ENCODE peak calls at places on chromosomes 4 and X, in four cellular contexts. One of them, this sample, is unnamed.

GRCh38 chr4:108772402-108772801 is 9.5 kb upstream of the ETNPPL start:
- DNase-seq in upper lobe of left lung: no peak
- DNase-seq in pancreas: no peak
- DNase-seq in heart left ventricle: no peak
- DNase-seq in this sample: no peak

GRCh38 chrX:88982183-88982582 is 235.2 kb downstream of the CPXCR1 start:
- DNase-seq in upper lobe of left lung: no peak
- DNase-seq in pancreas: no peak
- DNase-seq in heart left ventricle: no peak
- DNase-seq in this sample: no peak

GRCh38 chr4:84583871-84584373 is 995 bp downstream of the CDS1 start:
- DNase-seq in upper lobe of left lung: no peak
- DNase-seq in pancreas: no peak
- DNase-seq in heart left ventricle: no peak
- DNase-seq in this sample: no peak

GRCh38 chr4:132299866-132300265 is 849.2 kb upstream of the PCDH10 start:
- DNase-seq in upper lobe of left lung: no peak
- DNase-seq in pancreas: no peak
- DNase-seq in heart left ventricle: no peak
- DNase-seq in this sample: no peak

GRCh38 chr4:89684536-89684935 is 152.4 kb downstream of the SNCA start:
- DNase-seq in upper lobe of left lung: no peak
- DNase-seq in pancreas: no peak
- DNase-seq in heart left ventricle: no peak
- DNase-seq in this sample: no peak

GRCh38 chr4:80215449-80216052 is 18.2 kb downstream of the PRDM8 start:
- DNase-seq in upper lobe of left lung: no peak
- DNase-seq in pancreas: no peak
- DNase-seq in heart left ventricle: no peak
- DNase-seq in this sample: no peak

GRCh38 chr4:121217385-121217784 is 53.3 kb upstream of the TNIP3 start:
- DNase-seq in upper lobe of left lung: no peak
- DNase-seq in pancreas: no peak
- DNase-seq in heart left ventricle: no peak
- DNase-seq in this sample: no peak

GRCh38 chrX:115560211-115560977 is 580 bp upstream of the PLS3 start:
- DNase-seq in upper lobe of left lung: peak; percentile 60
- DNase-seq in pancreas: no peak
- DNase-seq in heart left ventricle: no peak
- DNase-seq in this sample: no peak

GRCh38 chrX:85996555-85996954 is 50.8 kb downstream of the CHM start:
- DNase-seq in upper lobe of left lung: no peak
- DNase-seq in pancreas: no peak
- DNase-seq in heart left ventricle: no peak
- DNase-seq in this sample: no peak

GRCh38 chrX:85994228-85994627 is 53.1 kb downstream of the CHM start:
- DNase-seq in upper lobe of left lung: no peak
- DNase-seq in pancreas: no peak
- DNase-seq in heart left ventricle: no peak
- DNase-seq in this sample: no peak

GRCh38 chrX:85993539-85994197 is 53.7 kb downstream of the CHM start:
- DNase-seq in upper lobe of left lung: no peak
- DNase-seq in pancreas: no peak
- DNase-seq in heart left ventricle: no peak
- DNase-seq in this sample: no peak

GRCh38 chrX:85994787-85995186 is 52.6 kb downstream of the CHM start:
- DNase-seq in upper lobe of left lung: no peak
- DNase-seq in pancreas: no peak
- DNase-seq in heart left ventricle: no peak
- DNase-seq in this sample: no peak

DNA sequence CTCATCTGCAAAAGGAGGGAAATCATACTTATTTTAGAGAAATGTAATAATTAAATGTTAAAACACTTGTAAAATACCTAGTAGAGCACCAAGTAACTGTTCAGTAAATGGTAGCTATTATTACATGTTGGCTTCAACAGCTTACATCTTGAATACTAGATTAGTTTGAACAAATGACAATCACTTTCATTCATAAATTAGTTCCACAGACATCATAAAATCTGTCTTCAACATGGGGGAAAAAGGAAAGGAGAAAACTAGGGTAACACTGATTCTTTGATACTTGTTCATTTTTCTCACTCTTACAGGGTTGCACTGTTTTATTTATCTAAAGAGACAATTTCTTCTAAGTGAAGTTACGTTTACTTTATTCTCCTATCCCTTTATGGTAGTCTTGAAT is 51.7 kb downstream of the CHM start:
- DNase-seq in upper lobe of left lung: no peak
- DNase-seq in pancreas: no peak
- DNase-seq in heart left ventricle: no peak
- DNase-seq in this sample: no peak
- TF ChIP-seq CTCF in upper lobe of left lung: no peak
- TF ChIP-seq CTCF in pancreas: no peak
- TF ChIP-seq CTCF in heart left ventricle: no peak
- TF ChIP-seq CTCF in this sample: no peak

DNA sequence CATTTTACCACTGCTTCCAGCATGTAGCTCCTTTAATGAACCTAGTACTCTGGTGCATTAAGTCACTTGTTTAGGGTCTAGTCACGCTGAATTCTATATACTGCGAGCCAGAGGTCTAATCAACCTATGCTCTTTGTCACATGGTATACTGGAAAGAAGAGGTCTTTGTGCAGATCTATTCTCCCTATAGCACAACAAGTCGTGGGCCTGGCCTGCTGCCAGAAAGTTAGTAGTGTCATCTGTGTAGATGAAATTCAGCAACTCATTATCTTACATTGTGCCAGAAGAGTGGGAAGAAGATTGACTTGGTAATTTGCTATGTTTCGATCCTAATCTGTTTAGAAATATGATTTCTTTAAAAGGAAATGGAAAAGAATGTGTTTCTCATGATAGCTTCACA is 80.8 kb downstream of the AWAT2 start:
- DNase-seq in upper lobe of left lung: no peak
- DNase-seq in pancreas: peak; percentile 30
- DNase-seq in heart left ventricle: no peak
- DNase-seq in this sample: no peak
- H3K4me3 ChIP-seq in upper lobe of left lung: no peak overlapping the region
- H3K4me3 ChIP-seq in pancreas: no peak overlapping the region
- H3K4me3 ChIP-seq in heart left ventricle: no peak overlapping the region
- H3K4me3 ChIP-seq in this sample: no peak overlapping the region

GRCh38 chr4:77372375-77372774 is 215.4 kb downstream of the CCNG2 start:
- DNase-seq in upper lobe of left lung: no peak
- DNase-seq in pancreas: no peak
- DNase-seq in heart left ventricle: no peak
- DNase-seq in this sample: no peak
- H3K27ac ChIP-seq in upper lobe of left lung: no peak overlapping the region
- H3K27ac ChIP-seq in pancreas: no peak overlapping the region
- H3K27ac ChIP-seq in heart left ventricle: no peak overlapping the region
- H3K27ac ChIP-seq in this sample: no peak overlapping the region

DNA sequence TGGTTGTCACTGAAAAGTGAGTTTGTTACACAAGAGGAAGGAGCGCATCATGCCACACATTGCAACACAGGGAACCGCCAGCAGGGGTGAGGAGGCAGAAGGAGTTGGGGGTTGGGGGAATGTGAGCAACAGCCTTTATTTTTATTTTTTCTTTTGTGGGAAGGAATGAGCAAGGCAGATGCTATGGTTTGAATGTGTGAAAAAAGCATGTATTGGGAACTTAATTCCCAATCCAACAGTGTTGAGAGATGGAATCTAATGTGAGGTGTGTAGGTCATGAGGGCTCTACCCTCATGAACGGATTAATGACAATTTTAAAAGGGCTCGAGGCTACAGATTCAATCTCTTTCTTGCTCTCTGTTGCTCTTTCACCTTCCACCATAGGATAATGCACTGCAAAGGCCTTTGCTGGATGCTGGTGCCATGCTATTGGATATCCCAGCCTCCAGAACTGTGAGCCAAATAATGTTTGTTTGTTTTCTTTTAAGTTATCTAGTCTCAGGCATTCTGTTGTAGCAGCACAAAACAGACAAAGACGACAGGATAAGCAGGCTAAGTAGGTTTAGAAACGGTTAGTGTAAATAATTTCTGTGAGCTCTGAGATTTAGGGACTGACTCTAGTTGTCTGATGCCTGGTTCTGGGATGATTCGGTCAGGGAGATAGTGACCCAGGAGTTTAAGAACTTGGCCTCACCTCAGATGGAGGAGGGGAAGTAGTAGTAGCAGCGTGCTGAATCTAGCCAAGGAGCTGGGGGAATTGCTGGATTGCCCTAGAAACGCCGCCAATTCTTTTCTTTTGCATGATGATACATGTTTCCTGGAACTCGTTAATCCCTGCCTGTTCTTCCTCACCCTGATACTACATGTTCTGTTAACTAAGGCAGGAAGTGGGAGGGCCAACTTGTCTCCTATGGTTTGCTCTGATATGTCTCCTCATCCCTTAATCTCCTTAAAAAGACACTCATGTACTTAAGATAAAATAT is 156.6 kb upstream of the CTSO start:
- DNase-seq in upper lobe of left lung: no peak
- DNase-seq in pancreas: no peak
- DNase-seq in heart left ventricle: peak; percentile 16
- DNase-seq in this sample: no peak
- TF ChIP-seq CTCF in upper lobe of left lung: no peak
- TF ChIP-seq CTCF in pancreas: no peak
- TF ChIP-seq CTCF in heart left ventricle: no peak
- TF ChIP-seq CTCF in this sample: no peak

GRCh38 chr4:20195071-20195885 is 56.4 kb upstream of the SLIT2 start:
- DNase-seq in upper lobe of left lung: no peak
- DNase-seq in pancreas: no peak
- DNase-seq in heart left ventricle: no peak
- DNase-seq in this sample: no peak
- H3K4me3 ChIP-seq in upper lobe of left lung: no peak overlapping the region
- H3K4me3 ChIP-seq in pancreas: no peak overlapping the region
- H3K4me3 ChIP-seq in heart left ventricle: no peak overlapping the region
- H3K4me3 ChIP-seq in this sample: no peak overlapping the region

GRCh38 chr4:48787031-48787430 is 7.0 kb upstream of the FRYL start:
- DNase-seq in upper lobe of left lung: no peak
- DNase-seq in pancreas: no peak
- DNase-seq in heart left ventricle: no peak
- DNase-seq in this sample: no peak
- H3K27ac ChIP-seq in upper lobe of left lung: no peak overlapping the region
- H3K27ac ChIP-seq in pancreas: no peak overlapping the region
- H3K27ac ChIP-seq in heart left ventricle: no peak overlapping the region
- H3K27ac ChIP-seq in this sample: peak overlapping the region; percentile 70

DNA sequence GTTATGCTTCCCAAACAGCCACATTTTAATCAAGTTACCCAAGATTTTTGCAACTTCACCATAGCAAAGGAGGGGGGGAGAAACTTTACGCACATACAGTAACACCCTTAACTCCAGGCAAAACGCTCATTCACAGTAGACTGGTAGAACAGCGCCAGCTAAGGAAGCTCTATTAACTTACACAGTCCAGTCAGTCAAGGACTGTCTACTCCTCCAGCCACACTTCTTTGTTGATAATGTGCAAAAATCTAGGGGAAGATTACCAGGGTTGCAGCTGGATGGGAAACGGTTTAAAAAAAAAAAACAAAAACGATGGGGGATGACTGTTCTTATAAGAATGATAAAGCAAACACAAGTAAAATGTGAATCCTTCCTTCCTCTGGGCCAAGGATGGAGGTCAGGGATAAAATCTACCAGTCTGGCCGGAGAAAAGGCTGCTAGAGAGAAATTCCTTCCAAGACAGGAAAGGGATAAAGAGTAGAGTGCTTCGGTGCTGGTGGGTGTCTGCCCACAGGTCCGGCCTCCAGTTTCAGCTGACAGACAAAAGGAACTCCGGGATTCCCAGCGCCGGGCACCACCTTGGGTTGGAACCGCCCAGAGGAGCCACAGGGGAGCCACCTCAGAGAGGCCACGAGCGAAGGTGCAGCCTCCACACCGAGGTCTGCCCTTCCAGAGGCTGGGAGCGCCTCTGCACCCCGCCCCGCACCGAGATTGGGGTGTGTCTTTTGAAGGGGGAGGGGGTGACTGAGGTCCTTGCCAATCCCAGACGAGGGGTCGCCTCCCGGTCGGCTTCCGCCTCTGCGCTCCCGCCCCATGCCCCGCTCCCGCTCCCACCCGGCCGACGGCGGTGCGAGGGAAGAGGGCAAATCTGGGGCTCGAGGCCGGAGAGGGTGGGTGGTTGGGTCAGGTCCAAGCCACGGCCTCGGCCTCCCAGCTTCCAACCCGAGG is 789 bp downstream of the ANKRD50 start:
- DNase-seq in upper lobe of left lung: peak; percentile 74
- DNase-seq in pancreas: no peak
- DNase-seq in heart left ventricle: peak; percentile 34
- DNase-seq in this sample: peak; percentile 27
- TF ChIP-seq CTCF in upper lobe of left lung: no peak
- TF ChIP-seq CTCF in pancreas: no peak
- TF ChIP-seq CTCF in heart left ventricle: peak; percentile 41
- TF ChIP-seq CTCF in this sample: no peak

This sample was measured in dorsolateral prefrontal cortex.